ENCODE peak calls at places on chromosomes 12 and 14, in ten cellular contexts. L, S, B, Y, K, M, C, T, D and W are unnamed samples. For H3K27me3, the result is how much of the 10 kb centered on the place peaks cover.

GRCh38 chr14:95467657-95468056 is 48.8 kb downstream of the SYNE3 start:
- DNase-seq in L (no peak), S (no peak), B (no peak), Y (no peak), K (no peak), M (no peak), C (no peak), T (no peak), D (no peak), W (no peak)

GRCh38 chr12:20272801-20273200 is 95.5 kb upstream of the PDE3A start:
- DNase-seq in L (no peak), S (no peak), B (no peak), Y (no peak), K (no peak), M (no peak), C (no peak), T (no peak), D (no peak), W (no peak)

GRCh38 chr12:12190087-12190809 is 76.6 kb downstream of the LRP6 start:
- DNase-seq in L (no peak), S (no peak), B (peak), Y (no peak), K (no peak), M (no peak), C (no peak), T (no peak), D (no peak), W (no peak)

GRCh38 chr14:50260511-50260910 is 29.1 kb upstream of the SOS2 start:
- DNase-seq in L (no peak), S (no peak), B (peak), Y (no peak), K (no peak), M (no peak), C (peak), T (no peak), D (peak), W (no peak)

GRCh38 chr14:51507556-51508511 is 143.9 kb upstream of the FRMD6 start:
- DNase-seq in L (peak), S (peak), B (no peak), Y (peak), K (no peak), M (no peak), C (peak), T (no peak), D (no peak), W (peak)

GRCh38 chr14:94124582-94125377 is 4.6 kb downstream of the IFI27L2 start:
- DNase-seq in L (no peak), S (no peak), B (no peak), Y (no peak), K (no peak), M (peak), C (no peak), T (no peak), D (no peak), W (peak)

GRCh38 chr12:71019282-71019831 is 98.8 kb upstream of the PTPRR start:
- DNase-seq in L (no peak), S (no peak), B (no peak), Y (no peak), K (no peak), M (no peak), C (no peak), T (no peak), D (no peak), W (no peak)

GRCh38 chr12:127293507-127294310 is 973.3 kb upstream of the TMEM132C start:
- DNase-seq in L (peak), S (peak), B (peak), Y (peak), K (peak), M (peak), C (peak), T (peak), D (no peak), W (no peak)

GRCh38 chr12:4604684-4605193 is 42.7 kb downstream of the DYRK4 start:
- DNase-seq in L (peak), S (peak), B (peak), Y (peak), K (peak), M (peak), C (peak), T (peak), D (peak), W (peak)

GRCh38 chr14:95545769-95546168 is 10.9 kb downstream of the GLRX5 start:
- DNase-seq in L (no peak), S (no peak), B (peak), Y (no peak), K (no peak), M (no peak), C (no peak), T (no peak), D (no peak), W (no peak)

GRCh38 chr12:31874961-31875608 is 84.1 kb upstream of the RESF1 start:
- DNase-seq in L (peak), S (peak), B (peak), Y (no peak), K (peak), M (peak), C (no peak), T (no peak), D (no peak), W (peak)

GRCh38 chr14:105153331-105153731 is 15.2 kb downstream of the JAG2 start:
- DNase-seq in L (no peak), S (no peak), B (no peak), Y (no peak), K (no peak), M (no peak), C (peak), T (no peak), D (no peak), W (no peak)

GRCh38 chr12:53060721-53061276 is 10.9 kb downstream of the TNS2 start:
- DNase-seq in L (no peak), S (peak), B (no peak), Y (peak), K (no peak), M (peak), C (no peak), T (no peak), D (no peak), W (peak)

GRCh38 chr12:96445743-96446655 is 43.4 kb upstream of the CFAP54 start:
- DNase-seq in L (peak), S (no peak), B (peak), Y (no peak), K (no peak), M (no peak), C (no peak), T (no peak), D (no peak), W (no peak)

GRCh38 chr14:59028476-59029202 is 159.8 kb upstream of the DAAM1 start:
- DNase-seq in L (peak), S (peak), B (peak), Y (no peak), K (no peak), M (peak), C (peak), T (peak), D (peak), W (peak)

GRCh38 chr14:76346391-76347160 is 29.4 kb upstream of the ESRRB start:
- DNase-seq in L (no peak), S (no peak), B (no peak), Y (no peak), K (peak), M (no peak), C (no peak), T (no peak), D (peak), W (no peak)

GRCh38 chr12:131511391-131511802 is 199.5 kb upstream of the SFSWAP start:
- DNase-seq in L (peak), S (no peak), B (no peak), Y (no peak), K (no peak), M (no peak), C (no peak), T (peak), D (no peak), W (no peak)

GRCh38 chr14:89277229-89277628 is 139.8 kb downstream of the FOXN3 start:
- DNase-seq in L (no peak), S (no peak), B (no peak), Y (no peak), K (no peak), M (no peak), C (no peak), T (no peak), D (no peak), W (no peak)

GRCh38 chr12:107736914-107737313 is 24.0 kb downstream of the PRDM4 start:
- DNase-seq in L (peak), S (no peak), B (peak), Y (no peak), K (no peak), M (no peak), C (no peak), T (no peak), D (no peak), W (no peak)

GRCh38 chr14:102666635-102667034 is 74.2 kb downstream of the RCOR1 start:
- DNase-seq in L (no peak), S (no peak), B (no peak), Y (no peak), K (no peak), M (no peak), C (no peak), T (no peak), D (no peak), W (no peak)

GRCh38 chr12:92155733-92156132 is 10.1 kb upstream of the BTG1 start:
- DNase-seq in L (no peak), S (no peak), B (no peak), Y (no peak), K (no peak), M (no peak), C (no peak), T (no peak), D (no peak), W (no peak)

GRCh38 chr14:34081576-34082136 is 130.8 kb upstream of the EGLN3 start:
- DNase-seq in L (no peak), S (no peak), B (peak), Y (no peak), K (no peak), M (peak), C (no peak), T (no peak), D (peak), W (no peak)

GRCh38 chr12:109130755-109131521 is 14.6 kb downstream of the ACACB start:
- DNase-seq in L (peak), S (no peak), B (no peak), Y (no peak), K (no peak), M (peak), C (peak), T (no peak), D (no peak), W (peak)

GRCh38 chr12:117091758-117092510 is 7.3 kb downstream of the TESC start:
- DNase-seq in L (no peak), S (peak), B (no peak), Y (no peak), K (no peak), M (no peak), C (no peak), T (no peak), D (peak), W (peak)

GRCh38 chr12:71958993-71959588 is 20.4 kb downstream of the TPH2 start:
- DNase-seq in L (no peak), S (no peak), B (no peak), Y (no peak), K (no peak), M (no peak), C (no peak), T (no peak), D (no peak), W (no peak)

GRCh38 chr12:104956870-104957301 is 1.2 kb downstream of the SLC41A2 start:
- DNase-seq in L (no peak), S (no peak), B (no peak), Y (no peak), K (no peak), M (no peak), C (no peak), T (no peak), D (no peak), W (no peak)

GRCh38 chr12:56715798-56716197 is 9.3 kb downstream of the NACA start:
- DNase-seq in L (no peak), S (peak), B (no peak), Y (no peak), K (peak), M (no peak), C (no peak), T (no peak), D (no peak), W (no peak)

GRCh38 chr14:64955297-64955696 is 12.8 kb upstream of the GPX2 start:
- DNase-seq in L (no peak), S (no peak), B (no peak), Y (no peak), K (peak), M (peak), C (no peak), T (no peak), D (no peak), W (peak)

GRCh38 chr14:97995571-97995970 is 1198.4 kb downstream of the VRK1 start:
- DNase-seq in L (no peak), S (no peak), B (no peak), Y (no peak), K (no peak), M (no peak), C (no peak), T (no peak), D (no peak), W (no peak)

GRCh38 chr14:87153391-87153790 is 839.6 kb downstream of the GALC start:
- DNase-seq in L (no peak), S (no peak), B (no peak), Y (no peak), K (no peak), M (no peak), C (no peak), T (no peak), D (no peak), W (no peak)

GRCh38 chr12:46503637-46504036 is 131.1 kb upstream of the SLC38A2 start:
- DNase-seq in L (no peak), S (no peak), B (no peak), Y (no peak), K (no peak), M (no peak), C (no peak), T (no peak), D (no peak), W (no peak)

GRCh38 chr12:125742413-125742812 is 677.2 kb downstream of the AACS start:
- DNase-seq in L (no peak), S (no peak), B (no peak), Y (no peak), K (no peak), M (no peak), C (no peak), T (no peak), D (no peak), W (no peak)

DNA sequence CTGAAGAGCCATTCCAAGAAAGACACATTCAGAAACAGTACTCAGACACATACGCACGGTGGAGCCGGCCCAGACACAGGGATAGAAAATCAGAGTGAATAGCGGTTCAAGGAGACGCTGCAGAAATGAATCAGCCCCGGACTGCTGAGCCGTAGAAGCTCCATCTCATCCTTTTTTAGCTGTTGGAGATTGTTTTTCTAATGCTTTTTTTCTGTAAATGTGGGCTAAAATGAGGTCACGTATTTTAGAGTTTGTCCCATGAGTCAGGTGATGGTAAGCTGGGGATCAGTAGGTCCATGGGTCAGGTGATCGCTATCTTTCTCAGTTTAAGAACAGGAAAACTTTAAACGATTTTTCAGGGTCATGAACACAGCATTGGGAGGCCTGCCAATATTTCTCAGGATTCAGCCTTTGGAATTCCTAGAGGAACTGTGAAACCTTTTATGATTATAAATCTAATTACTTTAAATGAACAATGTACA is 202.4 kb downstream of the ITPR2 start:
- DNase-seq in L (no peak), S (peak), B (no peak), Y (no peak), K (no peak), M (no peak), C (no peak), T (no peak), D (peak), W (peak)
- TF ChIP-seq EP300 in L (no peak), S (no peak), B (no peak), Y (no peak), K (no peak), M (no peak), C (no peak), T (no peak), D (peak), W (no peak)

GRCh38 chr12:69046372-69046771 is 113.4 kb upstream of the CPM start:
- DNase-seq in L (no peak), S (no peak), B (no peak), Y (no peak), K (no peak), M (no peak), C (no peak), T (no peak), D (peak), W (no peak)
- H3K27ac ChIP-seq in L (no peak), S (no peak), B (no peak), Y (no peak), K (no peak), M (no peak), C (no peak), T (no peak), D (peak), W (no peak)

DNA sequence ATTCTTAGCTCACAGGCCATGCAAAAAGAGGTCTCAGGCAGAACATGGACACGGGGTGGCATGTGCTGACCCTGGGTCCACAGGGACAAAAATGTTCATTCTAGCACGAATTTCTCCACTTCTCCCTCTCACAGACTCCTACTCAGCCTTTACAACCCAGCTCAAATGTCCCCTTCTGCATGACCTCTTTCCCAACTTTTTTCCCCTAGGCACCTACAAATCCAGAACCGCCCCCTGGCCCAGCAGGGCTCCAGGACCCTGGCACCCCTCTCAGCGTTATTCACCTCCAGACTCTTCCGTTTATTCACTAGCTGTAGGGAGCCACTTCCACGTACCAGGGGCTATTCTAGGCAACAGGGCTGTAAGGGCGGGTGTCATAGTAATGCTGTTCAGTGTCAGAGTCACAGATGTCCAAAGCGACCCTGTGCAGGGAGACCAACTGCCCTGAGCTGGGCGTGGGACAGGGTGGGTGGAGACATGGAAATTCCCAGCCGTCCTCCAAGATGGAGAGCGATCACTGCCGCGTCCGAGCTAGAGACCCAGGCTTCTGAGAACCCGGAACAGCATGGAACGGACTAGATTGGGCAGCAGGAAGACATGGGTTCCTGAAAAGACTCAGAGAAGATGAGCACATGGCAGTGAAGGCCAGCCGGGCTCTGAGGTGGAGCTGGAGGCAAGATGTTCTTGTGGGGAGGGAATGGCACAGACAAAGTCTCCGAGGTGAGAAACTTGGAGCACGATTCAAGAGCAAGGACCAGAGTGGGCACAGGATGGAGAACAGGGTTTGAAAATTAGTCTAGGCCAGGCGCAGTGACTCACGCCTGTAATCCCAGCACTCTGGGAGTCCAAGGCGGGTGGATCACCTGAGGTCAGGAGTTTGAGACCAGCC is 274.9 kb upstream of the RTL1 start:
- DNase-seq in L (no peak), S (peak), B (no peak), Y (no peak), K (no peak), M (no peak), C (no peak), T (no peak), D (no peak), W (no peak)
- H3K27me3 ChIP-seq in L (under half), S (under half), B (under half), Y (under half), K (under half), M (under half), C (under half), T (under half), D (under half), W (under half)

GRCh38 chr12:124433147-124433874 is 134.1 kb downstream of the NCOR2 start:
- DNase-seq in L (no peak), S (no peak), B (no peak), Y (no peak), K (no peak), M (peak), C (no peak), T (no peak), D (no peak), W (no peak)
- TF ChIP-seq EP300 in L (no peak), S (no peak), B (no peak), Y (peak), K (no peak), M (no peak), C (no peak), T (no peak), D (no peak), W (no peak)

DNA sequence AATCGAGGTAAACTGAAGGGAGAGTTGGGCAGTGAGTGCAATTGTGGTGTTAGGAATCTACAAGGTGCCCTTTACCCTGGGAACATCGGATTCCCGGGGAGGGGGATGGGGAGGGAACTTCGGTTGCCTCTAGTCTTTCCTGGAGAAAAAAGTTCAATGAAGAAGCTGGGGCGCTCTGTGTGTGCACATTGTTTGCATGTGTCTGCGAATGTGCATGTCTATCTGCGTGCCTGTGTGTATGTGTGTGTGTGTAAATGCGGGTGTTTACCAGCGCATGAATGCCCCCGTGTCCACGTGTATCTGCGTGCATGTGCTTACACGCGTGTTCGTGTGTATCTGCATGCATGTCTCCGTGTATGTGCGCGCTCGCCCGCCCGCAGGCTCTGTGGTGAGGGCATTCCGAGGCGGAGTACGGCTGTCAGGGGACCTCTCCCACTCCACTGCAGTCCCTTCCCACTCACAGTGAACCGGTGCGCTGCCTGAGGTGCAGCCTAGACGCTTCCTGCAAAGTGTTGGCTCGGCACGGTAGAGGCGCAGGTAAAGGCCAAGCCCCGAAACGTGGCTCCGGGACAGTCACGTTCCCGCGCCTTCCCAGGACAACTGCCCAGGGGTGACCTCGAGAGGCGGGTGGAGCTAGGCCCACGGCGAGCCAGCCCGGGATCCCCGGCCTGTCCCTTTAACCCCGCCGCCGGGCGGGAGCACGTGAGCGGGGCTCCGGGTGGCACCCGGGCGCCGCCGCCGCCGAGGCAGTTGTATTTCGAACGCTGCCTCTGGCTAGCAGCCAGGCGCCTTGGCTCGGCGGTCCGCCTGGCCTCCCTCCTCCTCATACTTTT is 586 bp upstream of the HMGA2 start:
- DNase-seq in L (peak), S (peak), B (no peak), Y (no peak), K (peak), M (peak), C (peak), T (no peak), D (peak), W (peak)
- H3K27ac ChIP-seq in L (peak), S (no peak), B (no peak), Y (no peak), K (no peak), M (peak), C (peak), T (peak), D (peak), W (no peak)

DNA sequence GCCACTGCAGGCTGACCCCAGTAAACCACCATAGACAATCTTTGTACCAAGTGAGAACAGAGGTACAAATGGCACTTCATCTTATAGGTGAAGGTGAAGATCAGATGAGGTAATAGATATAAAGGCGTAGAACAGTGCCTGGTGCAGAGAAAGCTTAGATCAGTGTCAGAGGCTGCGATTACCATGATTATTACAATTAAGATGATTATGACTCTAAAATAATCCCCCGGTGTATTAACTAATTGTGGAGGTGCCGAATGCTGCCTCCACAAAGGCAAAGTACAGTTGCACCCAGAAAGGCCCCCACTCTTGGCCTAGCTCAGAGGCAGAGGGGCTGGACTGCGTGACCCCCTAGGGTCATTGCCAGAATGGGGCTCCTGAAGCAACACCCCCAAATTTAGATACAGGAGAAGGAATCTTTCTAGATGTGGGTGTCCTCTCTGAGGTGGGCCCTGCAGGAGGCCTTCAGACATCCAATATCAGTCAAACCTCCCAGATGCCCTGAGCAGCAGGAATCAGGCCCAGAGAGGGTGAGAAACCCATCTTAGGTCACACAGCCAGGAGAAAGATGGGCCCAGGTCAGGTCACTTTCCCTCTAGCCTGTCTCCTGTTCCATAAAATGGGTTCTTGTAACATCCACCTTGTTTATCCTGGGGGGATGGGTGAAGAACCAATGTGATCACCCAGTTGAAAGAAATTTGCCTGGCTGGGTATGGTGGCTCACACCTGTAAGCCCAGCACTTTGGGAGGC is 139.8 kb downstream of the PHETA1 start:
- DNase-seq in L (no peak), S (no peak), B (no peak), Y (no peak), K (no peak), M (no peak), C (no peak), T (no peak), D (no peak), W (no peak)
- H3K27me3 ChIP-seq in L (under half), S (under half), B (under half), Y (under half), K (half or more), M (under half), C (under half), T (under half), D (under half), W (under half)